ENCODE peak calls at places on chromosomes 1 and 21, in ten cellular contexts. C is Right ventricle myocardium superior; S is NCI-H82; R is activated CD4-positive, alpha-beta T cell treated with anti-CD3 and anti-CD28 coated beads, Interleukin-2, amount 10 ng/mL, durations not matched to agents 7 days and 5 days; D is A549; N is Daoy; G is Jurkat, Clone E6-1; B is ovary; F is progenitor cell of endocrine pancreas; M is uterus. U is an unnamed sample.
A peak's percentile ranks its signal among the peaks of the same experiment; 100 is the strongest.

GRCh38 chr1:205975387-205975998 is 27.7 kb downstream of the RAB7B start:
- DNase-seq in D (no peak), C (no peak), F (no peak), G (no peak), M (no peak), R (no peak), N (no peak), B (no peak), S (no peak), U (no peak)

GRCh38 chr1:2379733-2380404 is 11.5 kb downstream of the MORN1 start:
- DNase-seq in R (no peak), M (no peak), G (no peak), C (peak; percentile 33), F (no peak), D (no peak), S (no peak), B (no peak), N (no peak), U (no peak)

GRCh38 chr21:31837613-31838390 is 35.0 kb upstream of the HUNK start:
- DNase-seq in D (no peak), N (no peak), M (no peak), B (no peak), G (no peak), F (no peak), C (no peak), S (no peak), R (no peak), U (no peak)

GRCh38 chr1:211476200-211476849 is 15.6 kb downstream of the RD3 start:
- DNase-seq in D (peak; percentile 67), M (peak; percentile 58), C (peak; percentile 66), N (peak; percentile 78), G (peak; percentile 79), R (peak; percentile 89), F (peak; percentile 54), S (peak; percentile 94), B (no peak), U (peak; percentile 53)

GRCh38 chr1:41998250-41998649 is 79.5 kb upstream of the HIVEP3 start:
- DNase-seq in C (no peak), F (no peak), B (no peak), S (no peak), N (no peak), G (no peak), D (no peak), R (no peak), M (no peak), U (no peak)

GRCh38 chr1:115447672-115448071 is 109.6 kb upstream of the NGF start:
- DNase-seq in G (no peak), S (no peak), D (no peak), R (no peak), F (no peak), N (no peak), M (no peak), C (no peak), B (no peak), U (no peak)

GRCh38 chr1:207101720-207102119 is 2.3 kb upstream of the C4BPA start:
- DNase-seq in M (no peak), G (no peak), B (no peak), R (no peak), D (no peak), C (no peak), N (no peak), F (no peak), S (no peak), U (no peak)

GRCh38 chr1:239909894-239910293 is 181.8 kb upstream of the FMN2 start:
- DNase-seq in D (no peak), C (no peak), N (peak; percentile 50), S (peak; percentile 9), F (no peak), M (no peak), R (no peak), B (no peak), G (no peak), U (no peak)

GRCh38 chr1:61124078-61124477 is 41.7 kb downstream of the NFIA start:
- DNase-seq in R (no peak), D (no peak), M (no peak), S (no peak), G (no peak), F (no peak), N (no peak), C (no peak), B (no peak), U (no peak)

GRCh38 chr1:175673236-175674150 is 69.9 kb downstream of the TNR start:
- DNase-seq in S (no peak), D (no peak), G (peak; percentile 47), N (peak; percentile 80), R (no peak), C (no peak), B (no peak), F (no peak), M (no peak), U (no peak)

GRCh38 chr21:25831300-25831699 is 96.5 kb downstream of the GABPA start:
- DNase-seq in D (no peak), S (no peak), C (no peak), M (no peak), F (no peak), R (no peak), N (peak; percentile 19), G (no peak), B (no peak), U (no peak)

GRCh38 chr1:65791860-65792670 is 630 bp upstream of the PDE4B start:
- DNase-seq in B (no peak), G (no peak), D (no peak), N (no peak), S (peak; percentile 80), M (no peak), R (no peak), F (no peak), C (no peak), U (no peak)

GRCh38 chr21:42118901-42119300 is 47.8 kb downstream of the UMODL1 start:
- DNase-seq in B (no peak), G (peak; percentile 62), R (peak; percentile 31), C (no peak), N (no peak), M (no peak), S (no peak), F (no peak), D (no peak), U (no peak)

GRCh38 chr21:26732442-26733221 is 112.6 kb downstream of the ADAMTS1 start:
- DNase-seq in S (peak; percentile 30), R (peak; percentile 28), F (peak; percentile 34), D (no peak), B (peak; percentile 20), C (peak; percentile 50), M (peak; percentile 40), G (peak; percentile 20), N (peak; percentile 24), U (no peak)

GRCh38 chr1:19166066-19166465 is 44.0 kb downstream of the UBR4 start:
- DNase-seq in R (no peak), G (no peak), M (no peak), F (no peak), B (no peak), C (no peak), S (no peak), N (no peak), D (no peak), U (no peak)

GRCh38 chr1:210597555-210598134 is 268.9 kb downstream of the HHAT start:
- DNase-seq in R (no peak), F (no peak), S (no peak), B (no peak), M (no peak), G (no peak), C (no peak), N (peak; percentile 93), D (peak; percentile 68), U (no peak)

GRCh38 chr1:21299007-21299406 is 8.7 kb upstream of the ECE1 start:
- DNase-seq in G (no peak), F (no peak), N (peak; percentile 67), C (no peak), B (no peak), S (no peak), R (no peak), M (no peak), D (no peak), U (no peak)

GRCh38 chr1:43238104-43238503 is 31.7 kb upstream of the TMEM125 start:
- DNase-seq in D (peak; percentile 40), B (peak; percentile 48), S (peak; percentile 75), C (peak; percentile 63), R (peak; percentile 51), F (peak; percentile 60), G (no peak), M (peak; percentile 39), N (peak; percentile 69), U (peak; percentile 48)